ENCODE peak calls at places on chromosome 7, in seven cellular contexts. O is aorta, Z is fibroblast of the conjunctiva, A is GM13977, D is astrocyte of the spinal cord, H is ACHN, Q is kidney epithelial cell. I is an unnamed sample.

GRCh38 chr7:45347804-45348203 is 190.2 kb downstream of the RAMP3 start:
- DNase-seq in O (no peak), Z (peak; percentile 42), A (no peak), D (no peak), H (no peak), Q (peak; percentile 2), I (no peak)

GRCh38 chr7:158843775-158844174 is 12.6 kb upstream of the DYNC2I1 start:
- DNase-seq in O (no peak), Z (no peak), A (no peak), D (no peak), H (no peak), Q (no peak), I (no peak)

GRCh38 chr7:114310344-114311118 is 104.1 kb upstream of the FOXP2 start:
- DNase-seq in O (no peak), Z (no peak), A (no peak), D (no peak), H (peak; percentile 15), Q (no peak), I (no peak)

GRCh38 chr7:10537764-10538163 is 435.9 kb upstream of the PHF14 start:
- DNase-seq in O (no peak), Z (no peak), A (no peak), D (no peak), H (no peak), Q (no peak), I (no peak)

GRCh38 chr7:50733552-50733951 is 49.1 kb downstream of the GRB10 start:
- DNase-seq in O (no peak), Z (no peak), A (no peak), D (peak; percentile 57), H (no peak), Q (peak; percentile 92), I (no peak)

GRCh38 chr7:155819186-155819585 is 6.9 kb upstream of the SHH start:
- DNase-seq in O (no peak), Z (no peak), A (no peak), D (no peak), H (no peak), Q (no peak), I (no peak)

GRCh38 chr7:24052572-24053223 is 231.3 kb upstream of the NPY start:
- DNase-seq in O (no peak), Z (no peak), A (no peak), D (peak; percentile 79), H (no peak), Q (peak; percentile 50), I (no peak)

GRCh38 chr7:108802639-108803038 is 233.0 kb downstream of the DNAJB9 start:
- DNase-seq in O (no peak), Z (no peak), A (no peak), D (no peak), H (no peak), Q (no peak), I (no peak)

GRCh38 chr7:28984219-28984618 is 26.1 kb upstream of the TRIL start:
- DNase-seq in O (no peak), Z (no peak), A (no peak), D (no peak), H (no peak), Q (no peak), I (no peak)

GRCh38 chr7:1549357-1550004 is 6.5 kb downstream of the TMEM184A start:
- DNase-seq in O (no peak), Z (no peak), A (no peak), D (no peak), H (no peak), Q (no peak), I (no peak)

GRCh38 chr7:112462236-112462635 is 12.0 kb downstream of the IFRD1 start:
- DNase-seq in O (no peak), Z (peak; percentile 92), A (no peak), D (peak; percentile 55), H (peak; percentile 54), Q (peak; percentile 73), I (no peak)

GRCh38 chr7:158096582-158096981 is 491.0 kb downstream of the PTPRN2 start:
- DNase-seq in O (peak; percentile 16), Z (no peak), A (no peak), D (no peak), H (no peak), Q (no peak), I (no peak)